ENCODE peak calls at places on chromosome 9, in seven cellular contexts. G, K, S, Z, U, Q and O are unnamed samples.
A peak's percentile ranks its signal among the peaks of the same experiment; 100 is the strongest.

GRCh38 chr9:135051316-135052038 is 36.0 kb upstream of the OLFM1 start:
- DNase-seq in G (no peak), K (peak; percentile 17), S (no peak), Z (no peak), U (no peak), Q (peak; percentile 57), O (no peak)

GRCh38 chr9:78769684-78770083 is 472.8 kb downstream of the PSAT1 start:
- DNase-seq in G (no peak), K (no peak), S (no peak), Z (no peak), U (no peak), Q (no peak), O (no peak)

GRCh38 chr9:92640398-92641091 is 29.4 kb downstream of the IPPK start:
- DNase-seq in G (no peak), K (peak; percentile 10), S (no peak), Z (no peak), U (no peak), Q (no peak), O (no peak)

GRCh38 chr9:70352802-70353201 is 61.7 kb downstream of the KLF9 start:
- DNase-seq in G (no peak), K (no peak), S (no peak), Z (no peak), U (no peak), Q (no peak), O (no peak)

GRCh38 chr9:129401623-129402340 is 219.1 kb downstream of the C9orf50 start:
- DNase-seq in G (no peak), K (no peak), S (no peak), Z (no peak), U (no peak), Q (peak; percentile 29), O (no peak)

GRCh38 chr9:126283799-126284465 is 42.7 kb upstream of the MVB12B start:
- DNase-seq in G (no peak), K (no peak), S (no peak), Z (no peak), U (no peak), Q (no peak), O (no peak)

GRCh38 chr9:114405294-114406034 is 17.7 kb upstream of the AKNA start:
- DNase-seq in G (peak; percentile 80), K (peak; percentile 81), S (peak; percentile 74), Z (peak; percentile 76), U (peak; percentile 52), Q (no peak), O (peak; percentile 72)

GRCh38 chr9:26142201-26142600 is 464.0 kb upstream of the TUSC1 start:
- DNase-seq in G (no peak), K (no peak), S (no peak), Z (no peak), U (no peak), Q (no peak), O (no peak)

GRCh38 chr9:78143281-78144007 is 92.4 kb upstream of the CEP78 start:
- DNase-seq in G (no peak), K (no peak), S (no peak), Z (no peak), U (no peak), Q (no peak), O (no peak)

GRCh38 chr9:26856413-26857032 is 36.1 kb downstream of the CAAP1 start:
- DNase-seq in G (peak; percentile 22), K (no peak), S (no peak), Z (no peak), U (no peak), Q (no peak), O (no peak)

GRCh38 chr9:117718085-117718484 is 13.9 kb downstream of the TLR4 start:
- DNase-seq in G (peak; percentile 36), K (no peak), S (no peak), Z (no peak), U (no peak), Q (no peak), O (no peak)

GRCh38 chr9:28735943-28736342 is 1162.7 kb upstream of the C9orf72 start:
- DNase-seq in G (no peak), K (no peak), S (no peak), Z (no peak), U (no peak), Q (no peak), O (no peak)

GRCh38 chr9:128190516-128191405 is 611 bp downstream of the CIZ1 start:
- DNase-seq in G (peak; percentile 9), K (no peak), S (no peak), Z (no peak), U (peak; percentile 16), Q (no peak), O (no peak)

GRCh38 chr9:15552641-15553527 is at the start of gene CCDC171:
- DNase-seq in G (peak; percentile 96), K (peak; percentile 92), S (peak; percentile 79), Z (peak; percentile 86), U (peak; percentile 93), Q (peak; percentile 97), O (peak; percentile 82)

GRCh38 chr9:93183663-93184438 is at the start of gene WNK2:
- DNase-seq in G (peak; percentile 52), K (peak; percentile 65), S (peak; percentile 33), Z (peak; percentile 79), U (peak; percentile 47), Q (peak; percentile 81), O (peak; percentile 53)

GRCh38 chr9:7320139-7320538 is 479.4 kb downstream of the DMAC1 start:
- DNase-seq in G (no peak), K (no peak), S (no peak), Z (no peak), U (no peak), Q (no peak), O (no peak)

GRCh38 chr9:37239224-37239859 is 119.0 kb downstream of the ZCCHC7 start:
- DNase-seq in G (no peak), K (no peak), S (no peak), Z (no peak), U (no peak), Q (no peak), O (no peak)

GRCh38 chr9:105187781-105188180 is 56.7 kb upstream of the SLC44A1 start:
- DNase-seq in G (no peak), K (no peak), S (no peak), Z (peak; percentile 12), U (no peak), Q (no peak), O (no peak)

GRCh38 chr9:96758845-96759673 is 18.8 kb downstream of the ZNF510 start:
- DNase-seq in G (no peak), K (no peak), S (no peak), Z (no peak), U (no peak), Q (no peak), O (no peak)
- H3K9me3 ChIP-seq in G (peaks cover 90% of the 10 kb centered on the region), K (peaks cover 100% of the 10 kb centered on the region), S (peaks cover 98% of the 10 kb centered on the region), Z (peaks cover 89% of the 10 kb centered on the region), U (peaks cover 59% of the 10 kb centered on the region), Q (peaks cover 33% of the 10 kb centered on the region), O (peaks cover 66% of the 10 kb centered on the region)

GRCh38 chr9:138122201-138122600 is 244.6 kb downstream of the CACNA1B start:
- DNase-seq in G (no peak), K (no peak), S (no peak), Z (no peak), U (no peak), Q (peak; percentile 57), O (no peak)

GRCh38 chr9:138123086-138123485 is 245.5 kb downstream of the CACNA1B start:
- DNase-seq in G (no peak), K (no peak), S (no peak), Z (no peak), U (no peak), Q (peak; percentile 31), O (no peak)

GRCh38 chr9:138120511-138121437 is 243.2 kb downstream of the CACNA1B start:
- DNase-seq in G (no peak), K (no peak), S (no peak), Z (no peak), U (no peak), Q (peak; percentile 60), O (no peak)

GRCh38 chr9:138121438-138122050 is 244.0 kb downstream of the CACNA1B start:
- DNase-seq in G (no peak), K (no peak), S (no peak), Z (no peak), U (no peak), Q (peak; percentile 75), O (no peak)

GRCh38 chr9:138122676-138123075 is 245.1 kb downstream of the CACNA1B start:
- DNase-seq in G (no peak), K (no peak), S (no peak), Z (no peak), U (no peak), Q (peak; percentile 29), O (no peak)
- H3K9me3 ChIP-seq in G (no peaks in the 10 kb centered on the region), K (no peaks in the 10 kb centered on the region), S (no peaks in the 10 kb centered on the region), Z (no peaks in the 10 kb centered on the region), U (no peaks in the 10 kb centered on the region), Q (no peaks in the 10 kb centered on the region), O (no peaks in the 10 kb centered on the region)

GRCh38 chr9:40926404-40927259 is 201.8 kb downstream of the FOXD4L6 start:
- DNase-seq in G (no peak), K (no peak), S (no peak), Z (no peak), U (no peak), Q (no peak), O (no peak)
- H3K9me3 ChIP-seq in G (peaks cover 87% of the 10 kb centered on the region), K (peaks cover 99% of the 10 kb centered on the region), S (peaks cover 85% of the 10 kb centered on the region), Z (no peaks in the 10 kb centered on the region), U (peaks cover 34% of the 10 kb centered on the region), Q (no peaks in the 10 kb centered on the region), O (peaks cover 56% of the 10 kb centered on the region)

DNA sequence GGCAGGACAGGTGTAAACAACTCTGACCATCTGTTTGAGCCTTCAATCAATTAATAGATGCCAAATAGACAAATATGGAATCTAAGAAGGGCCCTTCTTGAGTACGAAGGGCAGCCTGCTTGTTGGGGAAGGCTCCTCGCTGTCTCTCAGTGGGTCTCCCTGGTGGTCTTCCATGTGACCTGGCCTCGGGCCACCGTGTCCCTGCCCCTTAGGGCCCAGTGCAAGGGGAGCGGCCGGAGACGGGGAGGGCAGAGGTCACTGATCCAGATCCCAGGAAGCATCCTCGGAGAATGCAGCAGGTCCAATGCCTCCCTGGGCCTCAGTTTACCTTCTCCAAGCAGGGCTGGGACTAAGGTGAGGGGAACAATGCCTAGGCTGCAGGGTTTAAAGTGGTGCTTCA is 2.5 kb downstream of the DBH start:
- DNase-seq in G (no peak), K (no peak), S (no peak), Z (no peak), U (no peak), Q (peak; percentile 46), O (no peak)
- H3K9me3 ChIP-seq in G (no peaks in the 10 kb centered on the region), K (no peaks in the 10 kb centered on the region), S (no peaks in the 10 kb centered on the region), Z (no peaks in the 10 kb centered on the region), U (no peaks in the 10 kb centered on the region), Q (no peaks in the 10 kb centered on the region), O (no peaks in the 10 kb centered on the region)

GRCh38 chr9:96751815-96752214 is 26.1 kb downstream of the ZNF510 start:
- DNase-seq in G (no peak), K (no peak), S (no peak), Z (no peak), U (no peak), Q (no peak), O (no peak)
- H3K9me3 ChIP-seq in G (peaks cover 40% of the 10 kb centered on the region), K (peaks cover 100% of the 10 kb centered on the region), S (peaks cover 80% of the 10 kb centered on the region), Z (peaks cover 37% of the 10 kb centered on the region), U (peaks cover 35% of the 10 kb centered on the region), Q (peaks cover 7% of the 10 kb centered on the region), O (peaks cover 17% of the 10 kb centered on the region)

GRCh38 chr9:5466776-5467175 is 16.4 kb downstream of the CD274 start:
- DNase-seq in G (no peak), K (no peak), S (no peak), Z (no peak), U (no peak), Q (no peak), O (no peak)
- H3K9me3 ChIP-seq in G (no peaks in the 10 kb centered on the region), K (no peaks in the 10 kb centered on the region), S (no peaks in the 10 kb centered on the region), Z (no peaks in the 10 kb centered on the region), U (no peaks in the 10 kb centered on the region), Q (no peaks in the 10 kb centered on the region), O (no peaks in the 10 kb centered on the region)